ENCODE peak calls at places on chromosomes 5 and 9, in six cellular contexts. G is adrenal gland, L is aorta, S is right atrium auricular region, B is hepatocyte, J is HepG2. M is an unnamed sample.

GRCh38 chr5:100667021-100667671 is 132.0 kb downstream of the FAM174A start:
- DNase-seq in G (no peak), L (no peak), S (no peak), B (no peak), J (no peak), M (no peak)

GRCh38 chr9:112753725-112754124 is 3.2 kb downstream of the SNX30 start:
- DNase-seq in G (no peak), L (no peak), S (no peak), B (peak), J (no peak), M (no peak)

GRCh38 chr9:94900222-94901018 is 173.9 kb downstream of the AOPEP start:
- DNase-seq in G (no peak), L (no peak), S (no peak), B (peak), J (no peak), M (no peak)

GRCh38 chr9:108443741-108444140 is 412.0 kb downstream of the ACTL7B start:
- DNase-seq in G (no peak), L (no peak), S (no peak), B (no peak), J (peak), M (no peak)

GRCh38 chr9:88378317-88378716 is 9.9 kb upstream of the SPIN1 start:
- DNase-seq in G (no peak), L (no peak), S (no peak), B (peak), J (no peak), M (no peak)

GRCh38 chr9:78316151-78316892 is 19.4 kb downstream of the PSAT1 start:
- DNase-seq in G (no peak), L (no peak), S (peak), B (no peak), J (no peak), M (no peak)

GRCh38 chr5:74682636-74683035 is 2.4 kb upstream of the HEXB start:
- DNase-seq in G (no peak), L (no peak), S (no peak), B (no peak), J (no peak), M (no peak)

GRCh38 chr9:34686732-34687131 is 4.3 kb downstream of the CCL19 start:
- DNase-seq in G (no peak), L (no peak), S (no peak), B (no peak), J (no peak), M (no peak)

GRCh38 chr9:35757527-35758275 is 3.6 kb upstream of the MSMP start:
- DNase-seq in G (peak), L (no peak), S (no peak), B (no peak), J (peak), M (no peak)

GRCh38 chr5:73274870-73275756 is 102.1 kb downstream of the TMEM174 start:
- DNase-seq in G (peak), L (peak), S (no peak), B (peak), J (no peak), M (peak)

DNA sequence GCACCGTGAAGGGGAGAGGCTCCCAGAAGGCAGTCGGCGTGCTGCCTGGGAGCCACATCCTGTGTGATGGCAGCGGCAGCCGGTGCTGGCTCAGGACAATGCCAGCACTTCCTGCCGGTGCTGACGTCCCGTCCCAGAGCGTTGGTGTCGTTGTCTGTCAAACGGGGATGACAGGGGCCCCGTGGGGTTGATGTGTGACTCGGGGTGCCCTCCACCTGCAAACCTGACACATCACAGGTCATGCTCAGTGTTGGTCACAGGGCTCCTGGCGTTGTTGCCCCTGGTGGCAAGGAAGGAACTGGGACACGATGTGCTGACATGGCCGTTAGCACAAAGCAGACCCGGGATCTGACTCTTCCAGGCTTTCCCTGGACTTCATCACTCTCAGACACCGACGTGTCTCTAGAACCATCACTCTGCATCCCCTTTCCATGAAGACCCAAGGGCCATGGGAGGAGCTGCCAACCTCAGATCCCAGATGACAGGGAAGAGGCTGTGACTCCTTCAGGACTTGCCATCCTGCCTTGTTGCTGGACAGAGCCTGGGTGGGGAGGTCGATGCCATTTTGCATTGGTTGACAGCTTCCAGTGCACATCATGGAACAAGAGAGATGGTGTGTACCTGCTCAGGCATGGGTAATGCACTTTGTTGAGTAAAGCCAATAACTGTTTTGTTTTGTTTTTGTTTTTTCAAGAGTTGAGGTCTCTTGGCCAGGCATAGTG is 21.5 kb downstream of the PLPP7 start:
- DNase-seq in G (no peak), L (no peak), S (peak), B (no peak), J (no peak), M (no peak)
- H3K27ac ChIP-seq in G (no peak), L (no peak), S (peak), B (no peak), J (no peak), M (no peak)

DNA sequence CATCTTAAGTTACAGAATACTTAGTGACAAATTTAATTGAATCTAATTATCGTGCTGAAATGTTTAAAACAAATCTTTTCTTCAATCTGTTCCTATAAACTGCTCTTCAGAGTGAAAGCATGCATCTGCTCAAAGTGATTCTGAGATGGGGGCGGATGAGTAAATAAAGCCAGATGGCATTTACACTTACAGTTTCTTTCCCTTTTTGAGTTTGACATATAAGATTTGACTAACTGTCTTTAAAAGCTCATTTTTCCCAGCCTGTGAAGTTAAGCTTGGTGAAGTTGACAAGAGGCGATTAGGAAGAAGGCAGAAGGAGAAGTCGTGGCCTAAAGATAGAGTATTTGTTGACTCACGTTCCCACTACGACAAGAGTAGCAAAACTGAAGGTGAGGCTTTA is 137.4 kb downstream of the LPAR1 start:
- DNase-seq in G (no peak), L (no peak), S (no peak), B (no peak), J (no peak), M (no peak)
- H3K27ac ChIP-seq in G (no peak), L (peak), S (no peak), B (peak), J (no peak), M (no peak)

GRCh38 chr9:127545196-127546124 is 66.6 kb upstream of the STXBP1 start:
- DNase-seq in G (peak), L (no peak), S (no peak), B (peak), J (peak), M (peak)

GRCh38 chr9:127543221-127543620 is 68.9 kb upstream of the STXBP1 start:
- DNase-seq in G (no peak), L (no peak), S (no peak), B (no peak), J (no peak), M (no peak)

GRCh38 chr9:127546125-127546832 is 65.8 kb upstream of the STXBP1 start:
- DNase-seq in G (no peak), L (no peak), S (no peak), B (no peak), J (peak), M (no peak)

GRCh38 chr9:127541865-127542264 is 70.2 kb upstream of the STXBP1 start:
- DNase-seq in G (no peak), L (peak), S (peak), B (no peak), J (no peak), M (no peak)

DNA sequence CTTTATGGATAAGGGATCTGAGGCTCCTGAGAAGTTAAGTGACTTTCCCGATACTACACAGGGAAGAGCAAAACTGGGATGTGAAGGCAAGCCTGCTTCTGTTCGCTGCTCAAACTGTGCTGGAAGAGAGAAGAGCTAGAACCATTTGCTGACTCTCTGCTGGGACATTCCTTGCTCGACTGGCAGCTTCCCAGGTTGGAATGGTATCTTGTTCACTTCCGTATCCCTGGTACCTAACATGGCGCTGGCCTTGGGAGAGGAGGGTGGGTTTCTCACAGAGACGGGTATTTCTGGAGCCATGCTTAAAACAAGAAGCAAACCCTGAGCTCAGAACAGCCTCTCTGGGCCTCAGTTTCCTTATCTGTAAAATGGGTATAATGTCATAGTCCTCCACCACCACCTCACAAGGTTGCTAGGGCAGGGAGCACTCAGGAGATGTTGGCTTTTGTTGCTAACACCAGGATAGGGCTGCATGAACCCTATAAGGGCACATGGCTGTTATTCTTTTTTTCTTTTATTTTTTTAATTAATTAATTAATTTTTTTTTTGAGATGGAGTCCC is 68.0 kb upstream of the STXBP1 start:
- DNase-seq in G (no peak), L (no peak), S (no peak), B (no peak), J (no peak), M (no peak)
- H3K27ac ChIP-seq in G (no peak), L (no peak), S (no peak), B (no peak), J (no peak), M (no peak)

GRCh38 chr9:89438194-89438593 is 59.7 kb downstream of the SEMA4D start:
- DNase-seq in G (no peak), L (no peak), S (no peak), B (no peak), J (no peak), M (no peak)
- H3K27ac ChIP-seq in G (no peak), L (no peak), S (no peak), B (no peak), J (no peak), M (peak)

GRCh38 chr5:158739941-158740340 is 359.8 kb downstream of the EBF1 start:
- DNase-seq in G (no peak), L (no peak), S (peak), B (peak), J (no peak), M (no peak)
- H3K27ac ChIP-seq in G (no peak), L (no peak), S (no peak), B (no peak), J (no peak), M (no peak)

GRCh38 chr5:131225282-131225974 is 38.4 kb upstream of the CDC42SE2 start:
- DNase-seq in G (no peak), L (no peak), S (no peak), B (no peak), J (no peak), M (no peak)
- H3K27ac ChIP-seq in G (no peak), L (no peak), S (no peak), B (no peak), J (no peak), M (no peak)

GRCh38 chr9:110126986-110127864 is 80.7 kb downstream of the C9orf152 start:
- DNase-seq in G (peak), L (peak), S (peak), B (peak), J (peak), M (no peak)
- H3K27ac ChIP-seq in G (peak), L (peak), S (peak), B (peak), J (peak), M (peak)